ENCODE peak calls at places on chromosomes 13 and 19, in eight cellular contexts. F is mammary epithelial cell, P is tibial nerve, H is SJSA1, L is stomach, W is heart right ventricle, G is H1, E is pancreas. N is an unnamed sample.

GRCh38 chr13:27997904-27998522 is 9.5 kb upstream of the URAD start:
- DNase-seq in P (no peak), L (peak; percentile 54), E (peak; percentile 49), H (no peak), G (peak; percentile 64), F (peak; percentile 36), W (peak; percentile 31), N (no peak)

GRCh38 chr13:66844933-66845332 is 385.2 kb downstream of the PCDH9 start:
- DNase-seq in W (no peak), F (no peak), L (no peak), E (no peak), G (no peak), P (no peak), H (no peak), N (no peak)

GRCh38 chr13:24727731-24728601 is 36.0 kb upstream of the RNF17 start:
- DNase-seq in F (peak; percentile 73), L (peak; percentile 75), P (peak; percentile 70), H (peak; percentile 30), G (peak; percentile 63), E (peak; percentile 60), W (no peak), N (peak; percentile 75)

GRCh38 chr13:35994131-35994966 is 136.8 kb downstream of the DCLK1 start:
- DNase-seq in E (peak; percentile 48), H (no peak), G (no peak), P (no peak), W (peak; percentile 33), L (no peak), F (peak; percentile 79), N (peak; percentile 84)

GRCh38 chr13:37109080-37109678 is 3.7 kb upstream of the CSNK1A1L start:
- DNase-seq in E (no peak), G (no peak), W (no peak), P (peak; percentile 58), L (no peak), F (peak; percentile 19), H (peak; percentile 42), N (no peak)

GRCh38 chr13:26308250-26308649 is 54.3 kb downstream of the CDK8 start:
- DNase-seq in F (no peak), H (no peak), L (no peak), W (no peak), E (no peak), G (no peak), P (no peak), N (no peak)

GRCh38 chr13:26494591-26494990 is 62.9 kb upstream of the WASF3 start:
- DNase-seq in G (no peak), E (no peak), H (no peak), W (no peak), L (no peak), F (no peak), P (no peak), N (no peak)

GRCh38 chr13:102289606-102290005 is 112.2 kb downstream of the FGF14 start:
- DNase-seq in H (no peak), W (no peak), F (peak; percentile 41), P (no peak), E (no peak), G (no peak), L (no peak), N (no peak)

GRCh38 chr19:43438291-43439162 is 23.8 kb downstream of the TEX101 start:
- DNase-seq in W (peak; percentile 61), L (peak; percentile 28), P (no peak), H (peak; percentile 6), F (peak; percentile 46), G (no peak), E (no peak), N (peak; percentile 44)

GRCh38 chr13:31775686-31776085 is 36.4 kb downstream of the RXFP2 start:
- DNase-seq in L (no peak), E (no peak), G (no peak), H (no peak), P (peak; percentile 70), F (no peak), W (peak; percentile 17), N (peak; percentile 75)

GRCh38 chr13:45602183-45602582 is 13.4 kb downstream of the ERICH6B start:
- DNase-seq in H (no peak), L (no peak), P (no peak), E (no peak), F (no peak), G (no peak), W (no peak), N (no peak)

GRCh38 chr13:110757296-110757695 is 43.8 kb downstream of the ING1 start:
- DNase-seq in G (peak; percentile 48), F (no peak), W (no peak), L (no peak), H (no peak), E (no peak), P (no peak), N (no peak)

GRCh38 chr13:87384099-87384498 is 287.1 kb upstream of the SLITRK5 start:
- DNase-seq in P (no peak), F (no peak), H (no peak), E (no peak), W (no peak), G (no peak), L (no peak), N (no peak)

GRCh38 chr13:107124730-107125129 is 556.8 kb upstream of the ARGLU1 start:
- DNase-seq in P (no peak), F (no peak), G (no peak), W (no peak), L (no peak), H (no peak), E (no peak), N (no peak)

GRCh38 chr19:50476943-50477264 is 256 bp upstream of the GARIN5A start:
- DNase-seq in P (no peak), L (no peak), W (no peak), G (no peak), H (no peak), E (no peak), F (no peak), N (no peak)

GRCh38 chr19:51572415-51572814 is 1.3 kb downstream of the ZNF175 start:
- DNase-seq in W (no peak), H (no peak), F (no peak), L (no peak), G (no peak), P (no peak), E (no peak), N (no peak)

GRCh38 chr13:35957174-35957867 is 173.9 kb downstream of the DCLK1 start:
- DNase-seq in L (no peak), G (no peak), P (peak; percentile 44), E (no peak), W (no peak), H (peak; percentile 18), F (peak; percentile 23), N (no peak)

GRCh38 chr13:50126378-50127016 is 111.3 kb downstream of the KCNRG start:
- DNase-seq in G (no peak), F (no peak), W (no peak), E (no peak), L (no peak), H (no peak), P (no peak), N (no peak)

GRCh38 chr13:28805193-28805819 is 14.8 kb upstream of the MTUS2 start:
- DNase-seq in E (no peak), G (peak; percentile 96), H (no peak), L (no peak), F (no peak), P (no peak), W (peak; percentile 48), N (peak; percentile 71)

GRCh38 chr13:41352935-41353801 is 42.1 kb downstream of the NAA16 start:
- DNase-seq in H (peak; percentile 69), P (peak; percentile 41), W (no peak), E (no peak), L (no peak), F (peak; percentile 56), G (no peak), N (no peak)

GRCh38 chr19:7618771-7619510 is 10.4 kb downstream of the XAB2 start:
- DNase-seq in H (no peak), L (peak; percentile 96), F (no peak), W (no peak), G (no peak), E (peak; percentile 97), P (no peak), N (no peak)

GRCh38 chr19:7618366-7618765 is 11.0 kb downstream of the XAB2 start:
- DNase-seq in P (no peak), F (no peak), L (peak; percentile 69), W (no peak), G (no peak), E (peak; percentile 78), H (no peak), N (no peak)

GRCh38 chr19:7620442-7621412 is 8.6 kb downstream of the XAB2 start:
- DNase-seq in F (no peak), W (no peak), E (peak; percentile 64), G (no peak), H (no peak), L (no peak), P (no peak), N (no peak)

GRCh38 chr19:7617735-7618134 is 11.6 kb downstream of the XAB2 start:
- DNase-seq in P (no peak), W (no peak), L (no peak), G (no peak), H (no peak), F (no peak), E (peak; percentile 57), N (no peak)

GRCh38 chr19:7619671-7620441 is 9.5 kb downstream of the XAB2 start:
- DNase-seq in P (no peak), H (no peak), E (no peak), F (no peak), W (no peak), G (no peak), L (peak; percentile 75), N (no peak)
- H3K36me3 ChIP-seq in P (peaks cover 43% of the 10 kb centered on the region), H (peaks cover 45% of the 10 kb centered on the region), E (peaks cover 45% of the 10 kb centered on the region), F (peaks cover 7% of the 10 kb centered on the region), W (no peaks in the 10 kb centered on the region), G (peaks cover 37% of the 10 kb centered on the region), L (peaks cover 95% of the 10 kb centered on the region), N (no peaks in the 10 kb centered on the region)

GRCh38 chr13:99894835-99895427 is 76.6 kb downstream of the ZIC5 start:
- DNase-seq in L (no peak), E (no peak), G (no peak), H (peak; percentile 59), W (no peak), P (no peak), F (no peak), N (no peak)
- H3K4me3 ChIP-seq in L (peak overlapping the region; percentile 45), E (peak overlapping the region; percentile 42), G (peak overlapping the region; percentile 25), H (peak overlapping the region; percentile 0), W (peak overlapping the region; percentile 34), P (peak overlapping the region; percentile 39), F (no peak overlapping the region), N (peak overlapping the region; percentile 27)

DNA sequence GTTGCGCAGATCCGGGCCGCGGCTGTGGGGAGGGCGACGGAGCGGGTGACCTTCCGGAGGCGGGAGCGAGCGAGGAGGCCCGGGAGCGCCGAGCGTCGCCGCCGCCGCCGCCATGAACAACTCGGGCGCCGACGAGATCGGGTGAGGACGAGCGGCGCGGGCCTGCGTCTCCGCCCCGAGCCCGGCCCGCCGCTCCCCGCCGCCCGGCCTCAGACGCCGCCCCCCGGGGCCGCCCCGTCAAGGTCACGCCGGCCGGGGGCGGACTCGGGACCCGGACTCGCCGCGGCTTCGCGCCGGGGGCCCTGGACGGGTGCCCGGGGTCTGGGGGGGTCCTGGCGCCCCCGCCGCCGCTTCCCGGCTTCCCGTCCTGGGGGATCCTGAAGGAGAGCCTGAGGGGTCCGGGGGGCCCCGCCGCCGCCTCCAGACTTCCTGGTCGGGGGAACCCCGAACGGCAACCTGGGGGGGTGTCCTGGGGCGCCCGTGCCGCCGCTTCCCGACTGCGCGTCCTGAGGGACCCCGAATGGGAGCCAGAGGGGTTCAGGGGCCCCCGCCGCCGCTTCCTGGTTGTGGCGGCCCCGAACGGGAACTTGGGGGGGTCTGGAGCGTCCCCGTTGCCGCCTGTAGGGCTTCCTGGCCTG is 395 bp downstream of the DAZAP1 start:
- DNase-seq in E (peak; percentile 82), W (peak; percentile 53), F (no peak), P (no peak), H (peak; percentile 22), G (no peak), L (no peak), N (no peak)
- H3K4me1 ChIP-seq in E (peaks cover 39% of the 10 kb centered on the region), W (peaks cover 42% of the 10 kb centered on the region), F (peaks cover 44% of the 10 kb centered on the region), P (no peaks in the 10 kb centered on the region), H (peaks cover 38% of the 10 kb centered on the region), G (peaks cover 16% of the 10 kb centered on the region), L (peaks cover 65% of the 10 kb centered on the region), N (no peaks in the 10 kb centered on the region)

GRCh38 chr19:19337120-19337519 is 16.5 kb downstream of the MAU2 start:
- DNase-seq in E (no peak), W (no peak), F (no peak), H (no peak), L (no peak), P (no peak), G (no peak), N (no peak)
- H3K36me3 ChIP-seq in E (peaks cover 62% of the 10 kb centered on the region), W (peaks cover 13% of the 10 kb centered on the region), F (peaks cover 3% of the 10 kb centered on the region), H (peaks cover 85% of the 10 kb centered on the region), L (peaks cover 100% of the 10 kb centered on the region), P (peaks cover 26% of the 10 kb centered on the region), G (peaks cover 30% of the 10 kb centered on the region), N (no peaks in the 10 kb centered on the region)

N was measured in aorta.